ENCODE peak calls at places on chromosomes 2 and 18, in seven cellular contexts. U, O, Z, F, C, N and X are unnamed samples.

GRCh38 chr2:26605195-26605968 is 35.8 kb downstream of the CIB4 start:
- DNase-seq in O (peak), Z (peak), N (no peak), F (peak), C (peak), U (no peak), X (peak)

GRCh38 chr2:237262838-237263771 is 150.9 kb downstream of the COL6A3 start:
- DNase-seq in U (peak), C (no peak), O (no peak), Z (no peak), N (no peak), F (peak), X (no peak)

GRCh38 chr18:25726278-25726677 is 364.1 kb downstream of the SS18 start:
- DNase-seq in F (peak), U (no peak), Z (no peak), N (no peak), O (no peak), C (no peak), X (no peak)

GRCh38 chr2:231489990-231490389 is 25.7 kb upstream of the NCL start:
- DNase-seq in N (no peak), F (no peak), O (no peak), C (no peak), Z (peak), U (no peak), X (no peak)

GRCh38 chr2:191318729-191319078 is 73.5 kb downstream of the MYO1B start:
- DNase-seq in U (no peak), Z (peak), N (no peak), F (peak), O (no peak), C (peak), X (no peak)

GRCh38 chr2:75541430-75541829 is 19.3 kb downstream of the EVA1A start:
- DNase-seq in Z (no peak), F (no peak), N (no peak), U (no peak), C (no peak), O (no peak), X (no peak)

GRCh38 chr2:220528180-220528579 is 900.8 kb downstream of the SLC4A3 start:
- DNase-seq in N (no peak), O (no peak), C (no peak), F (peak), Z (no peak), U (no peak), X (no peak)

GRCh38 chr18:62413189-62413588 is 88.1 kb downstream of the TNFRSF11A start:
- DNase-seq in O (no peak), F (no peak), U (no peak), Z (no peak), N (no peak), C (no peak), X (no peak)